ENCODE peak calls at places on chromosomes 6 and 20, in five cellular contexts. One of them, this sample, is unnamed.

GRCh38 chr6:143806282-143807102 is 36.6 kb upstream of the LTV1 start:
- DNase-seq in WTC11: no peak
- DNase-seq in left colon: no peak
- DNase-seq in EH: peak
- DNase-seq in B cell: no peak
- DNase-seq in this sample: peak

GRCh38 chr6:154919806-154920205 is 75.3 kb upstream of the TIAM2 start:
- DNase-seq in WTC11: no peak
- DNase-seq in left colon: no peak
- DNase-seq in EH: no peak
- DNase-seq in B cell: no peak
- DNase-seq in this sample: no peak

GRCh38 chr20:23666698-23667097 is 22.1 kb downstream of the CST4 start:
- DNase-seq in WTC11: no peak
- DNase-seq in left colon: no peak
- DNase-seq in EH: no peak
- DNase-seq in B cell: no peak
- DNase-seq in this sample: no peak

GRCh38 chr20:49171928-49172327 is 16.2 kb downstream of the STAU1 start:
- DNase-seq in WTC11: no peak
- DNase-seq in left colon: no peak
- DNase-seq in EH: no peak
- DNase-seq in B cell: no peak
- DNase-seq in this sample: no peak

GRCh38 chr6:161188547-161189465 is 85.1 kb downstream of the AGPAT4 start:
- DNase-seq in WTC11: no peak
- DNase-seq in left colon: no peak
- DNase-seq in EH: no peak
- DNase-seq in B cell: no peak
- DNase-seq in this sample: no peak

GRCh38 chr6:16909599-16910360 is 148.5 kb upstream of the ATXN1 start:
- DNase-seq in WTC11: no peak
- DNase-seq in left colon: no peak
- DNase-seq in EH: peak
- DNase-seq in B cell: no peak
- DNase-seq in this sample: peak

GRCh38 chr20:46576774-46577395 is 26.4 kb upstream of the OCSTAMP start:
- DNase-seq in WTC11: no peak
- DNase-seq in left colon: no peak
- DNase-seq in EH: no peak
- DNase-seq in B cell: no peak
- DNase-seq in this sample: no peak

GRCh38 chr6:26021350-26022165 is 59.0 kb downstream of the TRIM38 start:
- DNase-seq in WTC11: peak
- DNase-seq in left colon: peak
- DNase-seq in EH: peak
- DNase-seq in B cell: peak
- DNase-seq in this sample: peak

GRCh38 chr6:139431602-139431956 is 57.1 kb upstream of the CITED2 start:
- DNase-seq in WTC11: no peak
- DNase-seq in left colon: no peak
- DNase-seq in EH: no peak
- DNase-seq in B cell: no peak
- DNase-seq in this sample: no peak

GRCh38 chr6:110039996-110040383 is 61.9 kb downstream of the GPR6 start:
- DNase-seq in WTC11: peak
- DNase-seq in left colon: peak
- DNase-seq in EH: peak
- DNase-seq in B cell: peak
- DNase-seq in this sample: no peak

GRCh38 chr6:136526196-136526930 is 23.9 kb downstream of the MAP7 start:
- DNase-seq in WTC11: peak
- DNase-seq in left colon: peak
- DNase-seq in EH: peak
- DNase-seq in B cell: peak
- DNase-seq in this sample: peak

GRCh38 chr6:28252507-28252975 is 472 bp upstream of the ZKSCAN4 start:
- DNase-seq in WTC11: no peak
- DNase-seq in left colon: no peak
- DNase-seq in EH: peak
- DNase-seq in B cell: no peak
- DNase-seq in this sample: no peak

GRCh38 chr20:11716239-11716944 is 201.3 kb upstream of the BTBD3 start:
- DNase-seq in WTC11: peak
- DNase-seq in left colon: no peak
- DNase-seq in EH: peak
- DNase-seq in B cell: no peak
- DNase-seq in this sample: peak

GRCh38 chr6:55617272-55617671 is 38.3 kb upstream of the HMGCLL1 start:
- DNase-seq in WTC11: peak
- DNase-seq in left colon: no peak
- DNase-seq in EH: peak
- DNase-seq in B cell: no peak
- DNase-seq in this sample: peak

GRCh38 chr6:87152528-87152950 is 2.8 kb upstream of the ZNF292 start:
- DNase-seq in WTC11: no peak
- DNase-seq in left colon: no peak
- DNase-seq in EH: peak
- DNase-seq in B cell: no peak
- DNase-seq in this sample: peak

GRCh38 chr20:57794600-57795346 is 85.0 kb upstream of the PMEPA1 start:
- DNase-seq in WTC11: no peak
- DNase-seq in left colon: no peak
- DNase-seq in EH: peak
- DNase-seq in B cell: no peak
- DNase-seq in this sample: peak

GRCh38 chr6:10837009-10837691 is 1.2 kb downstream of the MAK start:
- DNase-seq in WTC11: peak
- DNase-seq in left colon: peak
- DNase-seq in EH: peak
- DNase-seq in B cell: peak
- DNase-seq in this sample: no peak

GRCh38 chr6:147298461-147298860 is 94.2 kb downstream of the STXBP5 start:
- DNase-seq in WTC11: no peak
- DNase-seq in left colon: no peak
- DNase-seq in EH: peak
- DNase-seq in B cell: no peak
- DNase-seq in this sample: no peak

GRCh38 chr6:101806241-101806640 is 412.7 kb downstream of the GRIK2 start:
- DNase-seq in WTC11: no peak
- DNase-seq in left colon: no peak
- DNase-seq in EH: peak
- DNase-seq in B cell: no peak
- DNase-seq in this sample: peak

GRCh38 chr20:24842591-24843442 is 106.3 kb upstream of the CST7 start:
- DNase-seq in WTC11: no peak
- DNase-seq in left colon: peak
- DNase-seq in EH: peak
- DNase-seq in B cell: peak
- DNase-seq in this sample: peak

GRCh38 chr6:73521351-73522254 is 771 bp upstream of the EEF1A1 start:
- DNase-seq in WTC11: peak
- DNase-seq in left colon: peak
- DNase-seq in EH: peak
- DNase-seq in B cell: no peak
- DNase-seq in this sample: peak

GRCh38 chr20:24761220-24762065 is 187.6 kb upstream of the CST7 start:
- DNase-seq in WTC11: no peak
- DNase-seq in left colon: no peak
- DNase-seq in EH: no peak
- DNase-seq in B cell: no peak
- DNase-seq in this sample: no peak

GRCh38 chr20:23245553-23246128 is 105.0 kb upstream of the NXT1 start:
- DNase-seq in WTC11: peak
- DNase-seq in left colon: peak
- DNase-seq in EH: peak
- DNase-seq in B cell: peak
- DNase-seq in this sample: peak

GRCh38 chr6:110484321-110484720 is 7.9 kb upstream of the SLC22A16 start:
- DNase-seq in WTC11: no peak
- DNase-seq in left colon: no peak
- DNase-seq in EH: no peak
- DNase-seq in B cell: no peak
- DNase-seq in this sample: no peak